ENCODE peak calls at places on chromosome 15, in ten cellular contexts. T is H4; O is HEK293T; S is Kasumi-1; K is neural progenitor cell; I is DMS153; P is renal cortical epithelial cell; W is stimulated activated CD4-positive, alpha-beta T cell treated with anti-CD3 and anti-CD28 coated beads, Interleukin-4, amount 100 ng/mL, for 48 hours; J is fibroblast of gingiva; U is ELR. A is an unnamed sample.

GRCh38 chr15:36626984-36627383 is 47.6 kb downstream of the CDIN1 start:
- DNase-seq in J (no peak), W (no peak), O (no peak), I (no peak), K (no peak), P (no peak), U (no peak), S (no peak), T (no peak), A (no peak)

GRCh38 chr15:85071534-85071933 is 89.9 kb downstream of the PDE8A start:
- DNase-seq in T (no peak), O (no peak), K (no peak), P (no peak), S (no peak), I (no peak), U (no peak), J (no peak), W (no peak), A (no peak)

GRCh38 chr15:33086500-33087141 is 107.9 kb downstream of the FMN1 start:
- DNase-seq in T (peak; percentile 74), P (peak; percentile 81), I (no peak), O (peak; percentile 16), W (no peak), S (peak; percentile 11), U (peak; percentile 79), K (peak; percentile 59), J (peak; percentile 87), A (no peak)

GRCh38 chr15:85059734-85060133 is 78.1 kb downstream of the PDE8A start:
- DNase-seq in S (no peak), J (no peak), K (no peak), O (no peak), U (no peak), T (no peak), W (no peak), P (no peak), I (no peak), A (no peak)

GRCh38 chr15:52093539-52094502 is 18.8 kb downstream of the BCL2L10 start:
- DNase-seq in S (no peak), U (peak; percentile 96), P (peak; percentile 79), W (no peak), T (peak; percentile 96), K (no peak), I (no peak), O (no peak), J (peak; percentile 97), A (no peak)

GRCh38 chr15:86139828-86140227 is 60.2 kb downstream of the AGBL1 start:
- DNase-seq in S (no peak), U (no peak), T (no peak), O (peak; percentile 67), W (peak; percentile 33), J (no peak), P (no peak), I (no peak), K (peak; percentile 9), A (peak; percentile 73)

GRCh38 chr15:98651581-98652220 is 3.4 kb downstream of the IGF1R start:
- DNase-seq in P (no peak), W (no peak), U (peak; percentile 45), O (no peak), T (no peak), I (no peak), J (no peak), K (peak; percentile 44), S (no peak), A (no peak)

GRCh38 chr15:79023918-79024317 is 66.7 kb downstream of the RASGRF1 start:
- DNase-seq in W (no peak), K (no peak), P (no peak), U (no peak), I (no peak), J (no peak), O (no peak), S (no peak), T (no peak), A (no peak)

A was measured in H9.